ENCODE peak calls at places on chromosomes 16 and 17, in eight cellular contexts. A is AG04450; C is left lung; F is neural progenitor cell; U is GM23248; V is CD8-positive, alpha-beta memory T cell; X is stomach; H is sigmoid colon. G is an unnamed sample. For H3K27me3, the result is how much of the 10 kb centered on the place peaks cover.

GRCh38 chr16:57628008-57628781 is at the start of gene ADGRG1:
- DNase-seq in A (peak), C (peak), F (peak), U (peak), V (no peak), X (peak), H (peak), G (peak)

GRCh38 chr16:48496571-48497095 is 111.4 kb upstream of the SIAH1 start:
- DNase-seq in A (no peak), C (no peak), F (no peak), U (no peak), V (no peak), X (no peak), H (no peak), G (no peak)

GRCh38 chr17:151886-152859 is 14.8 kb downstream of the SCGB1C2 start:
- DNase-seq in A (no peak), C (peak), F (no peak), U (peak), V (no peak), X (no peak), H (peak), G (peak)

GRCh38 chr16:1311738-1312458 is 2.5 kb downstream of the UBE2I start:
- DNase-seq in A (no peak), C (no peak), F (no peak), U (peak), V (no peak), X (no peak), H (no peak), G (no peak)

GRCh38 chr17:14434506-14434905 is 133.6 kb downstream of the HS3ST3B1 start:
- DNase-seq in A (no peak), C (no peak), F (no peak), U (no peak), V (no peak), X (no peak), H (no peak), G (no peak)

GRCh38 chr17:44170499-44171201 is at the start of gene ASB16:
- DNase-seq in A (no peak), C (no peak), F (peak), U (peak), V (no peak), X (peak), H (no peak), G (no peak)

GRCh38 chr17:27379863-27380533 is 76.2 kb upstream of the KSR1 start:
- DNase-seq in A (no peak), C (peak), F (peak), U (peak), V (no peak), X (peak), H (peak), G (peak)

GRCh38 chr17:81066072-81066471 is 31.1 kb downstream of the BAIAP2 start:
- DNase-seq in A (no peak), C (no peak), F (no peak), U (peak), V (no peak), X (peak), H (no peak), G (no peak)

GRCh38 chr17:65235284-65235683 is 98.1 kb downstream of the RGS9 start:
- DNase-seq in A (no peak), C (no peak), F (no peak), U (no peak), V (no peak), X (no peak), H (no peak), G (no peak)

GRCh38 chr16:29743827-29744531 is 1.8 kb downstream of the C16orf54 start:
- DNase-seq in A (no peak), C (no peak), F (no peak), U (no peak), V (peak), X (no peak), H (no peak), G (no peak)

GRCh38 chr17:2059125-2059836 is 4.4 kb downstream of the HIC1 start:
- DNase-seq in A (no peak), C (no peak), F (no peak), U (no peak), V (no peak), X (no peak), H (peak), G (peak)

GRCh38 chr17:8740486-8740885 is 4.2 kb downstream of the CCDC42 start:
- DNase-seq in A (no peak), C (no peak), F (peak), U (no peak), V (peak), X (no peak), H (no peak), G (no peak)

GRCh38 chr17:36851230-36851629 is 86.0 kb upstream of the LHX1 start:
- DNase-seq in A (no peak), C (no peak), F (no peak), U (no peak), V (no peak), X (no peak), H (no peak), G (no peak)

GRCh38 chr17:18246880-18247612 is 11.5 kb downstream of the FLII start:
- DNase-seq in A (no peak), C (peak), F (peak), U (peak), V (no peak), X (peak), H (peak), G (peak)

GRCh38 chr16:68732068-68732680 is 4.9 kb upstream of the CDH1 start:
- DNase-seq in A (no peak), C (peak), F (peak), U (no peak), V (no peak), X (peak), H (no peak), G (peak)

GRCh38 chr16:982152-983043 is 828 bp downstream of the SOX8 start:
- DNase-seq in A (no peak), C (no peak), F (peak), U (no peak), V (peak), X (no peak), H (no peak), G (no peak)

GRCh38 chr17:18257747-18258355 is 687 bp downstream of the FLII start:
- DNase-seq in A (no peak), C (peak), F (peak), U (peak), V (peak), X (peak), H (peak), G (peak)

GRCh38 chr17:68053237-68054030 is 17.9 kb downstream of the KPNA2 start:
- DNase-seq in A (peak), C (no peak), F (no peak), U (peak), V (no peak), X (no peak), H (peak), G (no peak)

GRCh38 chr17:46785696-46786095 is 32.8 kb downstream of the WNT3 start:
- DNase-seq in A (no peak), C (no peak), F (peak), U (no peak), V (no peak), X (no peak), H (no peak), G (no peak)

GRCh38 chr16:10957771-10958486 is 13.6 kb downstream of the CLEC16A start:
- DNase-seq in A (no peak), C (no peak), F (no peak), U (peak), V (no peak), X (no peak), H (no peak), G (no peak)

GRCh38 chr16:24984903-24985675 is 30.1 kb downstream of the ARHGAP17 start:
- DNase-seq in A (no peak), C (no peak), F (no peak), U (peak), V (no peak), X (no peak), H (no peak), G (no peak)

GRCh38 chr16:68370921-68371651 is 60.3 kb downstream of the PRMT7 start:
- DNase-seq in A (no peak), C (no peak), F (no peak), U (no peak), V (peak), X (no peak), H (no peak), G (peak)

GRCh38 chr17:18860161-18860972 is 2.4 kb downstream of the PRPSAP2 start:
- DNase-seq in A (no peak), C (no peak), F (no peak), U (peak), V (no peak), X (no peak), H (no peak), G (no peak)

GRCh38 chr16:82456683-82457082 is 170.1 kb upstream of the CDH13 start:
- DNase-seq in A (no peak), C (peak), F (peak), U (peak), V (no peak), X (peak), H (no peak), G (peak)

GRCh38 chr17:55830699-55831098 is 79.8 kb downstream of the PCTP start:
- DNase-seq in A (no peak), C (no peak), F (no peak), U (no peak), V (no peak), X (no peak), H (no peak), G (no peak)

GRCh38 chr17:62807812-62808575 is at the start of gene MARCHF10:
- DNase-seq in A (no peak), C (peak), F (peak), U (no peak), V (peak), X (peak), H (no peak), G (peak)

GRCh38 chr16:11836653-11837244 is 14.6 kb downstream of the RSL1D1 start:
- DNase-seq in A (no peak), C (no peak), F (no peak), U (peak), V (no peak), X (no peak), H (no peak), G (no peak)

GRCh38 chr17:49327835-49328784 is 33.9 kb downstream of the ZNF652 start:
- DNase-seq in A (no peak), C (no peak), F (no peak), U (peak), V (no peak), X (no peak), H (no peak), G (no peak)

GRCh38 chr17:1434150-1434549 is 21.9 kb downstream of the CRK start:
- DNase-seq in A (no peak), C (no peak), F (no peak), U (no peak), V (no peak), X (no peak), H (no peak), G (no peak)

GRCh38 chr16:58556678-58557077 is 41.4 kb downstream of the SETD6 start:
- DNase-seq in A (no peak), C (no peak), F (peak), U (peak), V (no peak), X (no peak), H (no peak), G (no peak)

GRCh38 chr17:9643611-9644010 is 1.7 kb upstream of the USP43 start:
- DNase-seq in A (no peak), C (no peak), F (no peak), U (peak), V (no peak), X (no peak), H (no peak), G (no peak)

GRCh38 chr17:4588862-4589625 is 4.7 kb downstream of the SMTNL2 start:
- DNase-seq in A (no peak), C (no peak), F (no peak), U (no peak), V (no peak), X (no peak), H (no peak), G (no peak)

GRCh38 chr17:66313995-66314659 is 11.7 kb downstream of the PRKCA start:
- DNase-seq in A (no peak), C (no peak), F (no peak), U (no peak), V (no peak), X (no peak), H (no peak), G (no peak)

GRCh38 chr17:82921426-82921825 is 81.6 kb upstream of the ZNF750 start:
- DNase-seq in A (no peak), C (no peak), F (no peak), U (no peak), V (no peak), X (no peak), H (no peak), G (peak)

DNA sequence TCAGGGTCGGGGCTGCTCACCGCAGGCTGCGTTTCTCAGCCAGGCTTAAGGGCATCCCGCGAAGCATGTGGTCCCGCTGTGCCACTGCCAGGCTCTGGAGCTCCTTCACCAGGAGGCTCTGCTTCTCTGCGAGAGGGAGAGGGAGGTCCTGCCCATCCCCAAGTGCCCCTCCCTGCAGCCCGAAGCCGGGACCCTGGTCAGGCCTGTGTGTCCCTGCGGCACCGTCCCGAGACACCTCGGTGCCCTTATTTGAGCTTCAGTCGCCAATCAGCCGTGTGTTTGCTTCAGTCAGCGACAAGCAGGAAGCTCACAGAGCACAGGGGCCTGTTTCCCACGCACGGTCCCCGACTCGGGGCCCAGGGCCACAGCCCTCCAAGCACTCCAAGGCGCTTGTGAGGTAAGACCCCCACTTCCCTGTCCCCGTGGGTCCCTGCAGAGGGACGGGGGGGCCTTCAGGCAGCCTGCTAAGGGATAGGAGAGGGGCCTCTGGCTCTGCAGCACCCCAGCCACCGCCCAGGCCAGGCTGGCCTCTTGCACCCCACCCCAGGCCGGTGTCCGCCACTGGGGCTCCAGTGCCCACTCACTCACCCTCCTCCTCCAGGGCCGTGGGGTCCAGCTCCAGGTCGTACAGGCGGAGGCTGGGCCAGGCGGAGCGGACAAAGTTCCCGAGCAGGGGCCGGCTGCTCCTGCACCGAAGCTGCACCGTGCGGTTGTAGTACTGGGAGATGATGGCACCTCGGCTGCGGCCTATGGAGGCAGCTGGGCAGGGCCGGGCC is 3.2 kb downstream of the TMC6 start:
- DNase-seq in A (no peak), C (no peak), F (no peak), U (no peak), V (peak), X (no peak), H (no peak), G (no peak)
- H3K4me3 ChIP-seq in A (no peak), C (no peak), F (no peak), U (no peak), V (peak), X (peak), H (no peak), G (peak)

GRCh38 chr16:86827521-86827920 is 249.2 kb downstream of the FOXL1 start:
- DNase-seq in A (no peak), C (no peak), F (no peak), U (no peak), V (no peak), X (no peak), H (peak), G (no peak)

GRCh38 chr16:86828653-86829052 is 250.3 kb downstream of the FOXL1 start:
- DNase-seq in A (no peak), C (no peak), F (no peak), U (no peak), V (no peak), X (no peak), H (peak), G (no peak)

GRCh38 chr16:86826931-86827330 is 248.6 kb downstream of the FOXL1 start:
- DNase-seq in A (no peak), C (no peak), F (peak), U (peak), V (no peak), X (no peak), H (no peak), G (no peak)

GRCh38 chr16:86825631-86826030 is 247.3 kb downstream of the FOXL1 start:
- DNase-seq in A (no peak), C (no peak), F (no peak), U (no peak), V (no peak), X (no peak), H (peak), G (no peak)

GRCh38 chr16:86828202-86828601 is 249.9 kb downstream of the FOXL1 start:
- DNase-seq in A (no peak), C (no peak), F (no peak), U (no peak), V (no peak), X (no peak), H (peak), G (no peak)
- H3K27me3 ChIP-seq in A (under half), C (under half), F (under half), U (half or more), V (under half), X (half or more), H (under half), G (half or more)

DNA sequence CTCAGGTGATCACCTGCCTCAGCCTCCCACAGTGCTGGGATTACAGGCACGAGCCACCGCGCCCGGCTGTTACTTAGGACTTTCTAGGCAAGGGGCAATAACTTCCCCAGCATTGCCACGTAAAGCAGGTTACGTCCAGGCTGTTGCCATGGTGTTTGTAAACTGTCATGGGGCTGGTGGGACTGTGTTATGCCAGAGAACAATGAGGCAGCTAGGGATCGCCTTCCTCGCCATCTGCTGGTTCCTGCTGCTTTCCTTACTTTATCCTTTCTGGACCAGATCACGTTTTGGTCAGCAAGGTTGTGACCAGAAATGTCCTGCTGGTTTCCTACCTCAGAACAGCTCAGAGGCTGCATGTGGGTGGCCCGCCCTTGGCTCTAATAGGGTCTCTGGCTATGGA is 28.4 kb upstream of the ZC3H18 start:
- DNase-seq in A (no peak), C (no peak), F (no peak), U (no peak), V (no peak), X (no peak), H (no peak), G (no peak)
- H3K4me3 ChIP-seq in A (no peak), C (no peak), F (no peak), U (no peak), V (no peak), X (no peak), H (no peak), G (no peak)

GRCh38 chr17:76540381-76541300 is 797 bp downstream of the PRCD start:
- DNase-seq in A (peak), C (peak), F (peak), U (peak), V (no peak), X (peak), H (peak), G (peak)

GRCh38 chr17:76538941-76539340 is 903 bp upstream of the PRCD start:
- DNase-seq in A (no peak), C (no peak), F (no peak), U (no peak), V (no peak), X (no peak), H (no peak), G (peak)

GRCh38 chr17:76538281-76538931 is 897 bp upstream of the CYGB start:
- DNase-seq in A (no peak), C (no peak), F (peak), U (no peak), V (no peak), X (no peak), H (no peak), G (peak)

GRCh38 chr17:76537578-76538280 is at the start of gene CYGB:
- DNase-seq in A (no peak), C (no peak), F (peak), U (peak), V (peak), X (no peak), H (no peak), G (peak)

GRCh38 chr17:76539631-76540271 is at the start of gene PRCD:
- DNase-seq in A (no peak), C (no peak), F (peak), U (no peak), V (no peak), X (no peak), H (no peak), G (peak)
- H3K27me3 ChIP-seq in A (under half), C (under half), F (half or more), U (under half), V (under half), X (half or more), H (half or more), G (under half)

GRCh38 chr16:3171855-3172593 is 16.0 kb upstream of the OR1F1 start:
- DNase-seq in A (no peak), C (no peak), F (peak), U (peak), V (no peak), X (no peak), H (peak), G (peak)

GRCh38 chr16:3168706-3169105 is 19.3 kb upstream of the OR1F1 start:
- DNase-seq in A (no peak), C (no peak), F (no peak), U (no peak), V (no peak), X (no peak), H (no peak), G (no peak)

GRCh38 chr16:3170440-3171180 is 17.4 kb upstream of the OR1F1 start:
- DNase-seq in A (no peak), C (no peak), F (peak), U (peak), V (no peak), X (no peak), H (peak), G (peak)

GRCh38 chr16:3173892-3174617 is 13.9 kb upstream of the OR1F1 start:
- DNase-seq in A (no peak), C (no peak), F (peak), U (peak), V (no peak), X (no peak), H (peak), G (peak)

DNA sequence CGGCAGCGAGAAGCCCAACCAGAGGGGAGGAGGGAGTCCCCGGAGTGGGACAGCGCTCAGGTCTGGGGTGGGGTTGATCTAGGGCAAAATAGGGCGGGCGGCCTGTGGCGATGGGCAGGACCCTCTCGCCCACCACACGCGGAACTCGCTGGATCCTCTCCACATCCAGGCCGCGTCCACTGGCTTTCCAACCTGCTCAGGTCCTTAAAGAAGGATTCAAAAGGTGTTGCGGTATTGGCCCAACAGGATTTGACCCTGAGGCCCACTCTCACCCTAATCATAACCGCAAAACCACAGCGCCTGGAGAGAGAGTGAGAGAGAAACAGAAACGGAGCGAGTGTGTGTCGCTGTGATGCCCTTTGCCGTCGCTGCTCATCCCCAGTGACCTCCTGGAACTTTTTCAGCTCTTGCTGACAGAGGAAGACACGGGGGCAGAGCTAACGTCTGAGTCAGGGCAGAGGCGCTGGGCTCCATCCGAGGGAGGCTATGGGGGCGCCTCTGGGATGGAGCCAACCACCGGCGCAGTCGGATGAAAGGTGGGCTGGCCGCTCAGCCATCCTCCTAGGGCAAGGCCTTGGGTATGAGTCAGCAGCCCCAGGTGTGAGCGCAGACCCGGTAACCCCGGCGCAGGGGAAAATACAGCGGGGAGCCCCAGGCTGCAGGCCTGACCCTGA is 16.7 kb upstream of the OR1F1 start:
- DNase-seq in A (no peak), C (no peak), F (peak), U (peak), V (no peak), X (no peak), H (peak), G (peak)
- H3K4me3 ChIP-seq in A (no peak), C (no peak), F (peak), U (no peak), V (peak), X (peak), H (peak), G (peak)

GRCh38 chr16:77789085-77789611 is 784 bp downstream of the VAT1L start:
- DNase-seq in A (no peak), C (no peak), F (peak), U (peak), V (no peak), X (no peak), H (no peak), G (no peak)
- H3K27me3 ChIP-seq in A (under half), C (under half), F (under half), U (under half), V (under half), X (half or more), H (half or more), G (under half)

G was measured in lower lobe of right lung.